ENCODE peak calls at places on chromosomes 7 and 10, in four cellular contexts. C is K562, G is HL-60, V is GM12878. R is an unnamed sample.

GRCh38 chr7:68025363-68025762 is 1028.7 kb downstream of the TYW1 start:
- DNase-seq in V (no peak), G (no peak), C (no peak), R (no peak)

GRCh38 chr10:132543916-132544743 is 6.5 kb downstream of the INPP5A start:
- DNase-seq in G (no peak), C (no peak), V (no peak), R (no peak)

GRCh38 chr7:122802211-122802833 is 83.9 kb downstream of the CADPS2 start:
- DNase-seq in G (no peak), C (no peak), V (no peak), R (no peak)

GRCh38 chr7:98165827-98166667 is 45.2 kb upstream of the BHLHA15 start:
- DNase-seq in C (no peak), V (no peak), G (no peak), R (peak; percentile 56)

GRCh38 chr10:82558208-82558607 is 683.2 kb downstream of the NRG3 start:
- DNase-seq in C (no peak), G (no peak), V (no peak), R (no peak)

GRCh38 chr10:99328579-99329237 is 448 bp upstream of the CNNM1 start:
- DNase-seq in C (no peak), V (no peak), G (no peak), R (no peak)

GRCh38 chr10:96968682-96969423 is 136.8 kb downstream of the LCOR start:
- DNase-seq in C (no peak), G (no peak), V (no peak), R (no peak)

GRCh38 chr10:71641986-71642385 is 77.6 kb downstream of the C10orf105 start:
- DNase-seq in G (no peak), V (no peak), C (no peak), R (no peak)

GRCh38 chr7:24877790-24878311 is 102.1 kb downstream of the OSBPL3 start:
- DNase-seq in V (peak; percentile 62), C (no peak), G (no peak), R (peak; percentile 15)

GRCh38 chr7:131189488-131189887 is 138.2 kb upstream of the MKLN1 start:
- DNase-seq in V (no peak), C (no peak), G (no peak), R (no peak)

GRCh38 chr10:103793920-103794883 is 61.2 kb downstream of the SH3PXD2A start:
- DNase-seq in C (no peak), V (no peak), G (no peak), R (no peak)

GRCh38 chr7:151993977-151994676 is 31.3 kb upstream of the GALNT11 start:
- DNase-seq in C (no peak), G (no peak), V (no peak), R (no peak)

GRCh38 chr10:99612167-99612831 is 7.9 kb downstream of the SLC25A28 start:
- DNase-seq in C (peak; percentile 61), V (no peak), G (no peak), R (peak; percentile 23)

GRCh38 chr10:11325817-11326216 is 285.6 kb downstream of the USP6NL start:
- DNase-seq in G (no peak), V (no peak), C (no peak), R (no peak)

GRCh38 chr10:51524041-51524440 is 175.4 kb downstream of the CSTF2T start:
- DNase-seq in C (no peak), V (no peak), G (no peak), R (no peak)

GRCh38 chr7:100685631-100686145 is 8.4 kb downstream of the GIGYF1 start:
- DNase-seq in G (no peak), V (no peak), C (no peak), R (peak; percentile 11)

GRCh38 chr10:117189557-117189956 is 7.7 kb upstream of the KCNK18 start:
- DNase-seq in C (no peak), G (no peak), V (no peak), R (no peak)

GRCh38 chr10:110493832-110494426 is 3.8 kb upstream of the DUSP5 start:
- DNase-seq in V (no peak), G (no peak), C (no peak), R (no peak)

DNA sequence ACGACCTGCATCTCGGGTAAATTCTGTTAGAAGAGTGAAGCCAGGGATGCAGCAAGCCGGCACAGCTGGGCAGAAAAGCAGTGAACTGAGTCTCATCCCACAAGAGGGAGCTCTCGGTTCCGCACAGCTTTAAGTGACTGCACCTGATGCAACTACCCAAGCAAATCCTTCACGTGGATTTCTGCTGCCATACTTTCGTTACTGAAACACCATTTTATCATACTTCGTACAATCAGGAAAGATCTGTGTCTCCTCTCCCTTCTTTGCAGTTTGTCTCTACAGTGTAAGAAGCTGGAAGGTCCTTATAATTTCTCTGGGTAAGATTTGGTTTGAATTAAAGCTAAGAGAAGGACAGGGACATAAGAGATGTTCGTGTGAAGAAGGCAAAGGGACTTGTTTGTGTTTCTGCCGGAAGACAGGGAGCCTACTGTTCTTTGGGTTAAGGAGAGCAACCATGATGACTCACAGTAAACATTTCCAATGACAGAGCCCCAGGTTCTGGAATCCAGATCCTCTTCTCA is 427.0 kb downstream of the GPAM start:
- DNase-seq in C (no peak), G (no peak), V (no peak), R (no peak)
- TF ChIP-seq SPI1 in C (no peak), G (no peak), V (no peak), R (no peak)

GRCh38 chr7:147541261-147541660 is 1049.3 kb upstream of the C7orf33 start:
- DNase-seq in C (no peak), G (no peak), V (no peak), R (no peak)
- TF ChIP-seq SPI1 in C (no peak), G (no peak), V (no peak), R (no peak)

DNA sequence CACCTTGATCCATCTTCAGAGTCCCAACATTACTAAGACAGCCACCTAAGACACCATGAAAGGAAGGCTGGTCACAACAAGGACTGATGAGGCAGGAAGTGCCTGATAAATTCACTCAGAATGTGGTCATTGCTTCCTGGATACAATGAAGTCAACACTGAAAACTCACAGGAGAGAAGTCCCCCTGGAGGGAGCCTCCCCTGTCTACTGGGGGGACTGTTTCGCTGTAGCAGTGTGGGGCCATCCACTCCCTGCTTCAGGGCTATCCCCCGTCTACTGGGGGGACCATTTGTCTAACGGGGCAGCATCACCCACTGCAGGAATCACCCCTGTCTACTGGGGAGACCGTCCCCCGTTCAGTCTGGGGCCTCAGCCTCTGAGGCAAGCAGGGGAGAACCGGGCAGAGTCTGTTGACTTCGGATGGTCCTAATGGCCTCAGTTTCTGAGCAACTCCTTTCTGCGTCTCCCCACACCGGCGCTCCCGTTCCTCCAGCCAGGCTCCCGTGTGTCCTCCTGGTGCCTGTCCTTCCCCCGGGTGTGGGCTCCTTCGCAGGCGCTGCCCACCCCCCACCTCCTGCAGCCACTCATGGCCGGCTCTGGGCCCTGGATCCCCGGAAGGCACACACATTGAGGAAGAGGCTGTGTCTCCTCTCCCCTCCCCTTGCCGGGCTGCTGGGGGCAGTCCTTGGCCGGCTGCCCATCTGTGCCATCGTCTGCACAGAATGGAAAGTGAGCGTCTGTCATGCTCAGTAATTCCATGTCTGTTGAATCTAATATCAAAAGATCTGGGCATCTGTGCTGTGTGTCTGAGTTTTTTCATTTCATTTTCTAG is 59.9 kb upstream of the DNAJB6 start:
- DNase-seq in V (no peak), G (no peak), C (no peak), R (no peak)
- TF ChIP-seq SPI1 in V (no peak), G (no peak), C (no peak), R (no peak)

GRCh38 chr7:1242601-1243289 is 10.1 kb downstream of the UNCX start:
- DNase-seq in G (no peak), C (no peak), V (no peak), R (no peak)

GRCh38 chr7:1241510-1242128 is 8.9 kb downstream of the UNCX start:
- DNase-seq in V (no peak), C (no peak), G (no peak), R (no peak)

GRCh38 chr7:1243290-1243963 is 10.8 kb downstream of the UNCX start:
- DNase-seq in G (no peak), C (no peak), V (no peak), R (no peak)

GRCh38 chr7:1240917-1241509 is 8.3 kb downstream of the UNCX start:
- DNase-seq in C (no peak), G (no peak), V (no peak), R (no peak)

GRCh38 chr7:1242129-1242572 is 9.5 kb downstream of the UNCX start:
- DNase-seq in C (no peak), V (no peak), G (no peak), R (no peak)
- TF ChIP-seq SPI1 in C (no peak), V (no peak), G (no peak), R (no peak)